ENCODE peak calls at places on chromosome 3, in four cellular contexts. B is activated naive CD4-positive, alpha-beta T cell; M is HTR-8/SVneo; X is uterus. P is an unnamed sample.

GRCh38 chr3:149702691-149703426 is 45.0 kb upstream of the WWTR1 start:
- DNase-seq in B (no peak), M (peak), X (no peak), P (no peak)

GRCh38 chr3:173737167-173737808 is 339.7 kb downstream of the NLGN1 start:
- DNase-seq in M (no peak), X (no peak), B (no peak), P (peak)

GRCh38 chr3:139124197-139124596 is 79.5 kb upstream of the PRR23C start:
- DNase-seq in M (no peak), X (no peak), B (no peak), P (no peak)

GRCh38 chr3:27614592-27614991 is 107.5 kb downstream of the EOMES start:
- DNase-seq in B (no peak), M (no peak), X (no peak), P (no peak)

GRCh38 chr3:191361456-191361855 is 31.1 kb upstream of the UTS2B start:
- DNase-seq in B (no peak), M (no peak), X (no peak), P (no peak)

GRCh38 chr3:87435926-87436630 is 159.7 kb upstream of the POU1F1 start:
- DNase-seq in B (no peak), M (no peak), X (no peak), P (no peak)

GRCh38 chr3:40185029-40185695 is 124.3 kb upstream of the EIF1B start:
- DNase-seq in B (no peak), X (no peak), M (no peak), P (no peak)

GRCh38 chr3:163058190-163058854 is 1561.7 kb downstream of the OTOL1 start:
- DNase-seq in B (no peak), X (peak), M (no peak), P (no peak)

GRCh38 chr3:38805765-38806386 is 10.1 kb downstream of the SCN10A start:
- DNase-seq in M (peak), X (no peak), B (no peak), P (peak)

GRCh38 chr3:16132190-16132589 is 42.3 kb upstream of the GALNT15 start:
- DNase-seq in M (no peak), B (no peak), X (no peak), P (no peak)

GRCh38 chr3:193982258-193982659 is 153.7 kb upstream of the HES1 start:
- DNase-seq in X (peak), M (no peak), B (no peak), P (peak)

GRCh38 chr3:183653209-183654064 is 18.0 kb downstream of the KLHL24 start:
- DNase-seq in X (no peak), M (no peak), B (no peak), P (no peak)

GRCh38 chr3:144900366-144900765 is 928.7 kb downstream of the DIPK2A start:
- DNase-seq in M (no peak), X (no peak), B (no peak), P (no peak)

GRCh38 chr3:15287565-15288330 is 44.6 kb downstream of the SH3BP5 start:
- DNase-seq in B (no peak), X (peak), M (no peak), P (no peak)

GRCh38 chr3:66441124-66441523 is 59.7 kb downstream of the LRIG1 start:
- DNase-seq in X (no peak), B (no peak), M (peak), P (peak)

GRCh38 chr3:129313983-129314756 is 35.5 kb downstream of the HMCES start:
- DNase-seq in M (no peak), B (no peak), X (no peak), P (no peak)

GRCh38 chr3:194296448-194296831 is 54.7 kb downstream of the CPN2 start:
- DNase-seq in B (no peak), X (no peak), M (peak), P (peak)

GRCh38 chr3:193764959-193765358 is 172.0 kb downstream of the OPA1 start:
- DNase-seq in X (no peak), B (no peak), M (no peak), P (no peak)

GRCh38 chr3:41159581-41160189 is 39.6 kb upstream of the CTNNB1 start:
- DNase-seq in B (no peak), X (no peak), M (no peak), P (peak)

GRCh38 chr3:172848910-172849309 is 98.4 kb downstream of the ECT2 start:
- DNase-seq in X (no peak), B (no peak), M (no peak), P (peak)

GRCh38 chr3:159806412-159806811 is 182.2 kb upstream of the IL12A start:
- DNase-seq in B (no peak), X (peak), M (no peak), P (no peak)

GRCh38 chr3:123055352-123055751 is 11.5 kb upstream of the PDIA5 start:
- DNase-seq in B (no peak), X (no peak), M (no peak), P (no peak)

GRCh38 chr3:23763040-23763477 is 42.7 kb upstream of the UBE2E1 start:
- DNase-seq in X (peak), B (no peak), M (no peak), P (no peak)

GRCh38 chr3:3665961-3666640 is 133.1 kb upstream of the LRRN1 start:
- DNase-seq in B (no peak), M (no peak), X (no peak), P (no peak)

GRCh38 chr3:11034297-11035000 is 41.9 kb downstream of the SLC6A1 start:
- DNase-seq in B (no peak), M (no peak), X (no peak), P (peak)

P was measured in RWPE1.